ENCODE peak calls at places on chromosomes 1 and 21, in eight cellular contexts. One of them, this sample, is unnamed.

GRCh38 chr21:42366292-42367010 is at the start of gene TFF1:
- DNase-seq in endodermal cell: no peak
- DNase-seq in esophagus squamous epithelium: no peak
- DNase-seq in Caco-2: peak; percentile 66
- DNase-seq in upper lobe of left lung: peak; percentile 48
- DNase-seq in GM23338: no peak
- DNase-seq in tibial artery: no peak
- DNase-seq in cardiac muscle cell: no peak
- DNase-seq in this sample: no peak

GRCh38 chr1:41294213-41294612 is 52.1 kb upstream of the SCMH1 start:
- DNase-seq in endodermal cell: no peak
- DNase-seq in esophagus squamous epithelium: no peak
- DNase-seq in Caco-2: no peak
- DNase-seq in upper lobe of left lung: no peak
- DNase-seq in GM23338: no peak
- DNase-seq in tibial artery: no peak
- DNase-seq in cardiac muscle cell: no peak
- DNase-seq in this sample: no peak

GRCh38 chr1:38334930-38335592 is 288.5 kb upstream of the POU3F1 start:
- DNase-seq in endodermal cell: no peak
- DNase-seq in esophagus squamous epithelium: no peak
- DNase-seq in Caco-2: no peak
- DNase-seq in upper lobe of left lung: no peak
- DNase-seq in GM23338: no peak
- DNase-seq in tibial artery: no peak
- DNase-seq in cardiac muscle cell: no peak
- DNase-seq in this sample: no peak

GRCh38 chr1:207321790-207322530 is 482 bp downstream of the CD55 start:
- DNase-seq in endodermal cell: no peak
- DNase-seq in esophagus squamous epithelium: no peak
- DNase-seq in Caco-2: peak; percentile 13
- DNase-seq in upper lobe of left lung: no peak
- DNase-seq in GM23338: peak; percentile 55
- DNase-seq in tibial artery: no peak
- DNase-seq in cardiac muscle cell: peak; percentile 11
- DNase-seq in this sample: no peak

GRCh38 chr1:81369814-81370213 is 430.9 kb upstream of the ADGRL2 start:
- DNase-seq in endodermal cell: no peak
- DNase-seq in esophagus squamous epithelium: no peak
- DNase-seq in Caco-2: no peak
- DNase-seq in upper lobe of left lung: no peak
- DNase-seq in GM23338: no peak
- DNase-seq in tibial artery: no peak
- DNase-seq in cardiac muscle cell: no peak
- DNase-seq in this sample: no peak

GRCh38 chr1:24297852-24298232 is 21.3 kb upstream of the GRHL3 start:
- DNase-seq in endodermal cell: no peak
- DNase-seq in esophagus squamous epithelium: no peak
- DNase-seq in Caco-2: no peak
- DNase-seq in upper lobe of left lung: no peak
- DNase-seq in GM23338: no peak
- DNase-seq in tibial artery: no peak
- DNase-seq in cardiac muscle cell: no peak
- DNase-seq in this sample: no peak

GRCh38 chr1:42838482-42839190 is 7.8 kb upstream of the ZNF691 start:
- DNase-seq in endodermal cell: no peak
- DNase-seq in esophagus squamous epithelium: no peak
- DNase-seq in Caco-2: no peak
- DNase-seq in upper lobe of left lung: peak; percentile 33
- DNase-seq in GM23338: no peak
- DNase-seq in tibial artery: no peak
- DNase-seq in cardiac muscle cell: no peak
- DNase-seq in this sample: no peak

GRCh38 chr1:3174487-3175247 is 105.7 kb downstream of the PRDM16 start:
- DNase-seq in endodermal cell: no peak
- DNase-seq in esophagus squamous epithelium: no peak
- DNase-seq in Caco-2: no peak
- DNase-seq in upper lobe of left lung: peak; percentile 92
- DNase-seq in GM23338: no peak
- DNase-seq in tibial artery: peak; percentile 95
- DNase-seq in cardiac muscle cell: peak; percentile 44
- DNase-seq in this sample: peak; percentile 76

GRCh38 chr1:48817505-48818114 is 40.9 kb upstream of the BEND5 start:
- DNase-seq in endodermal cell: peak; percentile 93
- DNase-seq in esophagus squamous epithelium: no peak
- DNase-seq in Caco-2: peak; percentile 74
- DNase-seq in upper lobe of left lung: peak; percentile 60
- DNase-seq in GM23338: peak; percentile 83
- DNase-seq in tibial artery: peak; percentile 73
- DNase-seq in cardiac muscle cell: peak; percentile 77
- DNase-seq in this sample: peak; percentile 43

GRCh38 chr21:37800122-37800455 is 116.2 kb downstream of the KCNJ6 start:
- DNase-seq in endodermal cell: no peak
- DNase-seq in esophagus squamous epithelium: no peak
- DNase-seq in Caco-2: no peak
- DNase-seq in upper lobe of left lung: no peak
- DNase-seq in GM23338: no peak
- DNase-seq in tibial artery: no peak
- DNase-seq in cardiac muscle cell: no peak
- DNase-seq in this sample: no peak

GRCh38 chr1:228150021-228150457 is 309 bp downstream of the GJC2 start:
- DNase-seq in endodermal cell: no peak
- DNase-seq in esophagus squamous epithelium: no peak
- DNase-seq in Caco-2: no peak
- DNase-seq in upper lobe of left lung: no peak
- DNase-seq in GM23338: no peak
- DNase-seq in tibial artery: peak; percentile 67
- DNase-seq in cardiac muscle cell: no peak
- DNase-seq in this sample: peak; percentile 13

GRCh38 chr1:228151526-228151925 is 1.8 kb downstream of the GJC2 start:
- DNase-seq in endodermal cell: peak; percentile 41
- DNase-seq in esophagus squamous epithelium: no peak
- DNase-seq in Caco-2: no peak
- DNase-seq in upper lobe of left lung: no peak
- DNase-seq in GM23338: no peak
- DNase-seq in tibial artery: peak; percentile 61
- DNase-seq in cardiac muscle cell: no peak
- DNase-seq in this sample: peak; percentile 19

GRCh38 chr1:228150458-228151169 is 884 bp downstream of the GJC2 start:
- DNase-seq in endodermal cell: peak; percentile 45
- DNase-seq in esophagus squamous epithelium: no peak
- DNase-seq in Caco-2: no peak
- DNase-seq in upper lobe of left lung: no peak
- DNase-seq in GM23338: no peak
- DNase-seq in tibial artery: peak; percentile 70
- DNase-seq in cardiac muscle cell: no peak
- DNase-seq in this sample: peak; percentile 64

GRCh38 chr1:228152097-228152917 is 2.6 kb downstream of the GJC2 start:
- DNase-seq in endodermal cell: no peak
- DNase-seq in esophagus squamous epithelium: no peak
- DNase-seq in Caco-2: no peak
- DNase-seq in upper lobe of left lung: no peak
- DNase-seq in GM23338: no peak
- DNase-seq in tibial artery: peak; percentile 61
- DNase-seq in cardiac muscle cell: no peak
- DNase-seq in this sample: no peak

GRCh38 chr1:228151170-228151513 is 1.4 kb downstream of the GJC2 start:
- DNase-seq in endodermal cell: peak; percentile 40
- DNase-seq in esophagus squamous epithelium: no peak
- DNase-seq in Caco-2: no peak
- DNase-seq in upper lobe of left lung: no peak
- DNase-seq in GM23338: no peak
- DNase-seq in tibial artery: peak; percentile 63
- DNase-seq in cardiac muscle cell: no peak
- DNase-seq in this sample: no peak
- H3K4me3 ChIP-seq in endodermal cell: no peak overlapping the region
- H3K4me3 ChIP-seq in esophagus squamous epithelium: peak overlapping the region; percentile 57
- H3K4me3 ChIP-seq in Caco-2: no peak overlapping the region
- H3K4me3 ChIP-seq in upper lobe of left lung: no peak overlapping the region
- H3K4me3 ChIP-seq in GM23338: no peak overlapping the region
- H3K4me3 ChIP-seq in tibial artery: no peak overlapping the region
- H3K4me3 ChIP-seq in cardiac muscle cell: no peak overlapping the region
- H3K4me3 ChIP-seq in this sample: peak overlapping the region; percentile 49

GRCh38 chr1:204274441-204274840 is 60.7 kb upstream of the GOLT1A start:
- DNase-seq in endodermal cell: no peak
- DNase-seq in esophagus squamous epithelium: no peak
- DNase-seq in Caco-2: no peak
- DNase-seq in upper lobe of left lung: no peak
- DNase-seq in GM23338: no peak
- DNase-seq in tibial artery: no peak
- DNase-seq in cardiac muscle cell: no peak
- DNase-seq in this sample: no peak

GRCh38 chr1:204268101-204268500 is 54.3 kb upstream of the GOLT1A start:
- DNase-seq in endodermal cell: no peak
- DNase-seq in esophagus squamous epithelium: no peak
- DNase-seq in Caco-2: no peak
- DNase-seq in upper lobe of left lung: no peak
- DNase-seq in GM23338: no peak
- DNase-seq in tibial artery: no peak
- DNase-seq in cardiac muscle cell: no peak
- DNase-seq in this sample: no peak

GRCh38 chr1:204267191-204267601 is 53.4 kb upstream of the GOLT1A start:
- DNase-seq in endodermal cell: no peak
- DNase-seq in esophagus squamous epithelium: no peak
- DNase-seq in Caco-2: no peak
- DNase-seq in upper lobe of left lung: no peak
- DNase-seq in GM23338: no peak
- DNase-seq in tibial artery: no peak
- DNase-seq in cardiac muscle cell: no peak
- DNase-seq in this sample: no peak

GRCh38 chr1:204275695-204276596 is 62.2 kb upstream of the GOLT1A start:
- DNase-seq in endodermal cell: no peak
- DNase-seq in esophagus squamous epithelium: no peak
- DNase-seq in Caco-2: no peak
- DNase-seq in upper lobe of left lung: peak; percentile 63
- DNase-seq in GM23338: no peak
- DNase-seq in tibial artery: no peak
- DNase-seq in cardiac muscle cell: no peak
- DNase-seq in this sample: no peak

DNA sequence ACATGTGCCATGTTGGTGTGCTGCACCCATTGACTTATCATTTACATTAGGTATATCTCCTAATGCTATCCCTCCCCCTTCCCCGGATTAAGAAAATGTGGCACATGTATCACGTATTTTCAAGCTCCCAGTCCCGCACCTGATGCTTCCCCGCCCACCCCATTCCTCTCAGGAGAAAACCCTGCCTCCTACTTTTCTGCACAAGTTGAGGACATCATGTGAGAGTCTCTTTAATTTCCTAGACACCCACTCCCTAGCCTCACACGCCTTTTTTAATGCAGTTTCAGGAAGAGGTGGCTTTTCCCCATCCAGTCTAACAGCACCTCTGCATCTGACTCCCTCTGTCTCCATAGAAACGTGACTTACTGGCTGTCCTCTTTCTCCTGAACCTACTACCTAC is 58.2 kb upstream of the GOLT1A start:
- DNase-seq in endodermal cell: no peak
- DNase-seq in esophagus squamous epithelium: no peak
- DNase-seq in Caco-2: no peak
- DNase-seq in upper lobe of left lung: no peak
- DNase-seq in GM23338: no peak
- DNase-seq in tibial artery: no peak
- DNase-seq in cardiac muscle cell: no peak
- DNase-seq in this sample: no peak
- H3K27me3 ChIP-seq in endodermal cell: no peaks in the 10 kb centered on the region
- H3K27me3 ChIP-seq in esophagus squamous epithelium: peaks cover 19% of the 10 kb centered on the region
- H3K27me3 ChIP-seq in Caco-2: no peaks in the 10 kb centered on the region
- H3K27me3 ChIP-seq in upper lobe of left lung: no peaks in the 10 kb centered on the region
- H3K27me3 ChIP-seq in GM23338: no peaks in the 10 kb centered on the region
- H3K27me3 ChIP-seq in tibial artery: peaks cover 4% of the 10 kb centered on the region
- H3K27me3 ChIP-seq in cardiac muscle cell: no peaks in the 10 kb centered on the region
- H3K27me3 ChIP-seq in this sample: no peaks in the 10 kb centered on the region

GRCh38 chr1:175268720-175269119 is 76.1 kb upstream of the KIAA0040 start:
- DNase-seq in endodermal cell: peak; percentile 47
- DNase-seq in esophagus squamous epithelium: no peak
- DNase-seq in Caco-2: peak; percentile 46
- DNase-seq in upper lobe of left lung: no peak
- DNase-seq in GM23338: no peak
- DNase-seq in tibial artery: no peak
- DNase-seq in cardiac muscle cell: no peak
- DNase-seq in this sample: no peak
- H3K4me3 ChIP-seq in endodermal cell: peak overlapping the region; percentile 2
- H3K4me3 ChIP-seq in esophagus squamous epithelium: no peak overlapping the region
- H3K4me3 ChIP-seq in Caco-2: no peak overlapping the region
- H3K4me3 ChIP-seq in upper lobe of left lung: no peak overlapping the region
- H3K4me3 ChIP-seq in GM23338: no peak overlapping the region
- H3K4me3 ChIP-seq in tibial artery: no peak overlapping the region
- H3K4me3 ChIP-seq in cardiac muscle cell: no peak overlapping the region
- H3K4me3 ChIP-seq in this sample: no peak overlapping the region

DNA sequence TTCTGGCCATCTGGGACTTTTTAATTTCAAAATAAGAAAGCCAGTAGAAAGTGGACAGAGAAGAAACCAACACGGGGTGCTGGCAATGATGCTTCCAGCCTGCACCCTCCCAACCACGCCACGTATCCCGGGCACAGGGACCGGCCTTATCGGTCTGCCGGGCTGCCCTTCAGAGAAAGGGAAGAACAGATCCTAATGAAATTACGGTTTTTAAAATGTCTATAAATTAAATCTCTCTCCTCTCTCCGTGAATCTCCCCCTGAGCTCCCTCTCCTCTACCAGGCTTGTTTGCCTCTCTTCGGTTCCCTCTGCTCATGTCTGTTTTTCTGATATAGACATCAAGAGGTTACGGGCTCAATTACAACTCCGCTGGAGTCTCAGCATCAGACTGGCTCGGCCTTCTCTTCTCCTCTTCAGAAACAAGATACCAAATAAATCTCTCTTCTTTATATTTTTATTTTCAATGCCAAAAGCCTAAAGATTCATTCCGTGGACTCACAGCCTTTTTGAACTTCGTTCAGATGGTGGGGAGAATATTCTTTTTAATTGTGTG is 6.2 kb downstream of the CASZ1 start:
- DNase-seq in endodermal cell: no peak
- DNase-seq in esophagus squamous epithelium: no peak
- DNase-seq in Caco-2: no peak
- DNase-seq in upper lobe of left lung: no peak
- DNase-seq in GM23338: no peak
- DNase-seq in tibial artery: no peak
- DNase-seq in cardiac muscle cell: no peak
- DNase-seq in this sample: no peak
- H3K27me3 ChIP-seq in endodermal cell: peaks cover 63% of the 10 kb centered on the region
- H3K27me3 ChIP-seq in esophagus squamous epithelium: peaks cover 91% of the 10 kb centered on the region
- H3K27me3 ChIP-seq in Caco-2: no peaks in the 10 kb centered on the region
- H3K27me3 ChIP-seq in upper lobe of left lung: peaks cover 7% of the 10 kb centered on the region
- H3K27me3 ChIP-seq in GM23338: peaks cover 34% of the 10 kb centered on the region
- H3K27me3 ChIP-seq in tibial artery: peaks cover 40% of the 10 kb centered on the region
- H3K27me3 ChIP-seq in cardiac muscle cell: no peaks in the 10 kb centered on the region
- H3K27me3 ChIP-seq in this sample: peaks cover 29% of the 10 kb centered on the region

GRCh38 chr1:110874303-110875215 is 1.6 kb downstream of the CD53 start:
- DNase-seq in endodermal cell: no peak
- DNase-seq in esophagus squamous epithelium: no peak
- DNase-seq in Caco-2: no peak
- DNase-seq in upper lobe of left lung: no peak
- DNase-seq in GM23338: no peak
- DNase-seq in tibial artery: no peak
- DNase-seq in cardiac muscle cell: no peak
- DNase-seq in this sample: no peak
- H3K4me3 ChIP-seq in endodermal cell: peak overlapping the region; percentile 47
- H3K4me3 ChIP-seq in esophagus squamous epithelium: peak overlapping the region; percentile 52
- H3K4me3 ChIP-seq in Caco-2: no peak overlapping the region
- H3K4me3 ChIP-seq in upper lobe of left lung: peak overlapping the region; percentile 37
- H3K4me3 ChIP-seq in GM23338: no peak overlapping the region
- H3K4me3 ChIP-seq in tibial artery: peak overlapping the region; percentile 34
- H3K4me3 ChIP-seq in cardiac muscle cell: no peak overlapping the region
- H3K4me3 ChIP-seq in this sample: peak overlapping the region; percentile 62

GRCh38 chr1:223353939-223354338 is 10.0 kb downstream of the SUSD4 start:
- DNase-seq in endodermal cell: no peak
- DNase-seq in esophagus squamous epithelium: no peak
- DNase-seq in Caco-2: no peak
- DNase-seq in upper lobe of left lung: no peak
- DNase-seq in GM23338: no peak
- DNase-seq in tibial artery: no peak
- DNase-seq in cardiac muscle cell: no peak
- DNase-seq in this sample: no peak
- H3K27me3 ChIP-seq in endodermal cell: peaks cover 6% of the 10 kb centered on the region
- H3K27me3 ChIP-seq in esophagus squamous epithelium: peaks cover 15% of the 10 kb centered on the region
- H3K27me3 ChIP-seq in Caco-2: no peaks in the 10 kb centered on the region
- H3K27me3 ChIP-seq in upper lobe of left lung: no peaks in the 10 kb centered on the region
- H3K27me3 ChIP-seq in GM23338: no peaks in the 10 kb centered on the region
- H3K27me3 ChIP-seq in tibial artery: peaks cover 10% of the 10 kb centered on the region
- H3K27me3 ChIP-seq in cardiac muscle cell: no peaks in the 10 kb centered on the region
- H3K27me3 ChIP-seq in this sample: peaks cover 10% of the 10 kb centered on the region